ENCODE peak calls at places on chromosomes 13 and 19, in five cellular contexts. X is neural progenitor cell, A is K562, G is epithelial cell of esophagus, E is dorsolateral prefrontal cortex. R is an unnamed sample.

GRCh38 chr13:91893040-91893439 is 494.6 kb downstream of the GPC5 start:
- DNase-seq in X (no peak), A (no peak), G (no peak), E (no peak), R (no peak)

GRCh38 chr19:42469311-42470239 is 26.8 kb upstream of the CXCL17 start:
- DNase-seq in X (no peak), A (no peak), G (no peak), E (no peak), R (no peak)

GRCh38 chr13:35365885-35366284 is 110.6 kb downstream of the MAB21L1 start:
- DNase-seq in X (no peak), A (no peak), G (no peak), E (no peak), R (no peak)

GRCh38 chr13:99983401-99984133 is 2.0 kb downstream of the ZIC2 start:
- DNase-seq in X (peak), A (no peak), G (no peak), E (no peak), R (no peak)

GRCh38 chr13:93344048-93344447 is 117.4 kb downstream of the GPC6 start:
- DNase-seq in X (no peak), A (no peak), G (no peak), E (no peak), R (no peak)

GRCh38 chr19:16113727-16114126 is 2.0 kb downstream of the RAB8A start:
- DNase-seq in X (no peak), A (no peak), G (no peak), E (no peak), R (no peak)

GRCh38 chr13:28099396-28100148 is 804 bp downstream of the FLT3 start:
- DNase-seq in X (peak), A (no peak), G (no peak), E (no peak), R (no peak)

GRCh38 chr13:79448413-79448812 is 32.5 kb upstream of the NDFIP2 start:
- DNase-seq in X (no peak), A (no peak), G (no peak), E (no peak), R (no peak)

GRCh38 chr19:17942582-17943283 is 9.9 kb downstream of the CCDC124 start:
- DNase-seq in X (no peak), A (peak), G (no peak), E (no peak), R (peak)

GRCh38 chr13:47279956-47280355 is 383.1 kb upstream of the HTR2A start:
- DNase-seq in X (no peak), A (no peak), G (no peak), E (no peak), R (no peak)

GRCh38 chr19:29770653-29771052 is 41.1 kb upstream of the CCNE1 start:
- DNase-seq in X (no peak), A (no peak), G (no peak), E (no peak), R (no peak)

GRCh38 chr13:48631441-48631840 is 22.3 kb upstream of the CYSLTR2 start:
- DNase-seq in X (no peak), A (no peak), G (no peak), E (no peak), R (no peak)

GRCh38 chr13:113493315-113493951 is 2.9 kb upstream of the DCUN1D2 start:
- DNase-seq in X (no peak), A (no peak), G (peak), E (no peak), R (no peak)

GRCh38 chr13:98557934-98558630 is 18.8 kb downstream of the STK24 start:
- DNase-seq in X (no peak), A (no peak), G (peak), E (no peak), R (no peak)

GRCh38 chr19:43406297-43406696 is 8.4 kb upstream of the TEX101 start:
- DNase-seq in X (peak), A (no peak), G (no peak), E (no peak), R (no peak)

GRCh38 chr19:5048727-5049553 is 80.0 kb downstream of the KDM4B start:
- DNase-seq in X (no peak), A (peak), G (no peak), E (no peak), R (no peak)

GRCh38 chr19:41997121-41997850 is 3.3 kb upstream of the ATP1A3 start:
- DNase-seq in X (peak), A (peak), G (peak), E (no peak), R (peak)

GRCh38 chr13:47175172-47175806 is 278.4 kb upstream of the HTR2A start:
- DNase-seq in X (no peak), A (no peak), G (peak), E (no peak), R (no peak)

GRCh38 chr13:110914293-110915056 is 394 bp downstream of the ANKRD10 start:
- DNase-seq in X (peak), A (peak), G (peak), E (peak), R (peak)

GRCh38 chr13:97946951-97947588 is 6.4 kb upstream of the IPO5 start:
- DNase-seq in X (no peak), A (no peak), G (peak), E (no peak), R (no peak)

GRCh38 chr13:35987572-35988513 is 143.3 kb downstream of the DCLK1 start:
- DNase-seq in X (no peak), A (no peak), G (no peak), E (no peak), R (peak)

GRCh38 chr19:43780706-43781525 is at the start of gene KCNN4:
- DNase-seq in X (no peak), A (peak), G (peak), E (no peak), R (no peak)

GRCh38 chr19:46824887-46825730 is 25.5 kb downstream of the AP2S1 start:
- DNase-seq in X (no peak), A (no peak), G (no peak), E (no peak), R (no peak)

GRCh38 chr13:79353698-79354097 is 52.4 kb downstream of the RBM26 start:
- DNase-seq in X (no peak), A (no peak), G (no peak), E (no peak), R (no peak)

GRCh38 chr13:63344711-63345110 is 1929.1 kb upstream of the PCDH20 start:
- DNase-seq in X (no peak), A (no peak), G (no peak), E (no peak), R (no peak)

GRCh38 chr13:91719033-91719432 is 320.6 kb downstream of the GPC5 start:
- DNase-seq in X (no peak), A (no peak), G (peak), E (no peak), R (no peak)

GRCh38 chr13:20711301-20712044 is 8.0 kb downstream of the IL17D start:
- DNase-seq in X (peak), A (peak), G (no peak), E (no peak), R (peak)
- TF ChIP-seq CTCF in X (peak), A (peak), G (peak), E (no peak), R (no peak)

GRCh38 chr19:1205114-1206062 is at the start of gene STK11:
- DNase-seq in X (peak), A (peak), G (peak), E (peak), R (peak)
- TF ChIP-seq CTCF in X (no peak), A (no peak), G (no peak), E (peak), R (no peak)

GRCh38 chr19:52351512-52351911 is 15.5 kb downstream of the ZNF610 start:
- DNase-seq in X (peak), A (no peak), G (no peak), E (no peak), R (peak)
- TF ChIP-seq CTCF in X (peak), A (peak), G (no peak), E (no peak), R (peak)

DNA sequence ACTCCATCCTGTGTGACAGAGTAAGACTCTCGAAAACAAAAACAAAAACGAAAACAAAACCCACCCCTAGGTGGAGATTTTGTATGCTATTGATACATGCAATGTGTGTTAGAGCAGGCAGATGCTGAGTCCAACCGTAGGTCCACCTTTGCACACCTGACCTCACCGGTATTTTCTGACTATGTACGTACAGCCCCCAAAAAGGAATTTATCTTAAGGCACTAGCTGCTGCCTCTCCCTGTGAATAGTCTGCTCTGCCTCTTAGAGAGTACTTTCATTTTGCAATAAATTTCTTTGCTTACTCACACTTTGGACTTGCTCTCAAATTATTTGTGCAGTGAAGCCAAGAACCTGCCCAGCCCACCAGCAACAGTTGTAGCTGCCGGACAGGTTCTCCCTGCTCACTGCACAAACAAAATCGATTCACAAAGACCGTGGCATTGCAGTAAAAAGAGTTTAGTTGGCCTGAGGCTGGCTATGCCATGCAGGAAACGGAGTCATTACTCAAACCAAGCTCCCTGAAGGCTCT is 8.2 kb upstream of the ZNF77 start:
- DNase-seq in X (no peak), A (no peak), G (peak), E (no peak), R (no peak)
- TF ChIP-seq CTCF in X (no peak), A (no peak), G (no peak), E (no peak), R (no peak)

GRCh38 chr19:28242317-28242927 is 970.5 kb downstream of the UQCRFS1 start:
- DNase-seq in X (peak), A (peak), G (peak), E (no peak), R (peak)

GRCh38 chr19:28244966-28245365 is 968.0 kb downstream of the UQCRFS1 start:
- DNase-seq in X (no peak), A (no peak), G (no peak), E (no peak), R (no peak)

GRCh38 chr19:28234637-28235036 is 978.3 kb downstream of the UQCRFS1 start:
- DNase-seq in X (no peak), A (no peak), G (no peak), E (no peak), R (no peak)

GRCh38 chr19:28235606-28236125 is 977.3 kb downstream of the UQCRFS1 start:
- DNase-seq in X (no peak), A (no peak), G (no peak), E (no peak), R (no peak)

GRCh38 chr19:28239270-28239669 is 973.7 kb downstream of the UQCRFS1 start:
- DNase-seq in X (peak), A (peak), G (no peak), E (no peak), R (peak)
- TF ChIP-seq CTCF in X (peak), A (peak), G (no peak), E (no peak), R (peak)

GRCh38 chr13:37138169-37138568 is 32.7 kb upstream of the CSNK1A1L start:
- DNase-seq in X (no peak), A (no peak), G (peak), E (no peak), R (peak)
- TF ChIP-seq CTCF in X (peak), A (peak), G (peak), E (no peak), R (no peak)

R was measured in WTC11.